ENCODE peak calls at places on chromosomes 3 and 15, in six cellular contexts. V is AG09309, B is astrocyte, Q is DND-41, X is endodermal cell, R is Caco-2. K is an unnamed sample.
A peak's percentile ranks its signal among the peaks of the same experiment; 100 is the strongest.

GRCh38 chr15:84669726-84670125 is 11.7 kb upstream of the NMB start:
- DNase-seq in V (peak; percentile 90), B (peak; percentile 53), Q (no peak), X (no peak), R (no peak), K (no peak)

GRCh38 chr3:119420196-119420595 is 43.2 kb downstream of the TMEM39A start:
- DNase-seq in V (no peak), B (no peak), Q (no peak), X (peak; percentile 64), R (peak; percentile 24), K (no peak)

GRCh38 chr3:33578325-33579180 is 138.3 kb upstream of the UBP1 start:
- DNase-seq in V (no peak), B (peak; percentile 14), Q (no peak), X (no peak), R (peak; percentile 63), K (peak; percentile 42)

GRCh38 chr3:117355566-117355965 is 646.0 kb downstream of the TUSC7 start:
- DNase-seq in V (no peak), B (no peak), Q (no peak), X (peak; percentile 72), R (peak; percentile 18), K (peak; percentile 28)

GRCh38 chr15:68252925-68253534 is 23.5 kb upstream of the CLN6 start:
- DNase-seq in V (peak; percentile 68), B (peak; percentile 69), Q (peak; percentile 50), X (peak; percentile 69), R (peak; percentile 63), K (peak; percentile 94)

GRCh38 chr3:108302570-108302969 is 6.2 kb downstream of the HHLA2 start:
- DNase-seq in V (no peak), B (no peak), Q (no peak), X (no peak), R (no peak), K (no peak)

GRCh38 chr3:9107738-9108137 is 141.7 kb downstream of the SRGAP3 start:
- DNase-seq in V (no peak), B (no peak), Q (no peak), X (no peak), R (no peak), K (no peak)

GRCh38 chr15:32096867-32097266 is 66.6 kb downstream of the CHRNA7 start:
- DNase-seq in V (no peak), B (no peak), Q (no peak), X (no peak), R (no peak), K (no peak)

GRCh38 chr3:45659661-45660566 is 29.3 kb upstream of the SACM1L start:
- DNase-seq in V (no peak), B (peak; percentile 72), Q (peak; percentile 47), X (peak; percentile 93), R (peak; percentile 72), K (peak; percentile 77)

GRCh38 chr3:81465510-81465909 is 295.9 kb downstream of the GBE1 start:
- DNase-seq in V (no peak), B (peak; percentile 48), Q (no peak), X (no peak), R (no peak), K (no peak)

GRCh38 chr3:197003461-197004385 is 25.9 kb downstream of the MELTF start:
- DNase-seq in V (no peak), B (no peak), Q (peak; percentile 30), X (peak; percentile 78), R (peak; percentile 56), K (no peak)
- H3K4me3 ChIP-seq in V (peak overlapping the region; percentile 44), B (peak overlapping the region; percentile 49), Q (peak overlapping the region; percentile 15), X (peak overlapping the region; percentile 71), R (peak overlapping the region; percentile 82), K (peak overlapping the region; percentile 60)

GRCh38 chr3:183592820-183593219 is 37.3 kb upstream of the KLHL6 start:
- DNase-seq in V (no peak), B (no peak), Q (no peak), X (no peak), R (no peak), K (no peak)
- H3K4me3 ChIP-seq in V (no peak overlapping the region), B (no peak overlapping the region), Q (no peak overlapping the region), X (no peak overlapping the region), R (no peak overlapping the region), K (no peak overlapping the region)

DNA sequence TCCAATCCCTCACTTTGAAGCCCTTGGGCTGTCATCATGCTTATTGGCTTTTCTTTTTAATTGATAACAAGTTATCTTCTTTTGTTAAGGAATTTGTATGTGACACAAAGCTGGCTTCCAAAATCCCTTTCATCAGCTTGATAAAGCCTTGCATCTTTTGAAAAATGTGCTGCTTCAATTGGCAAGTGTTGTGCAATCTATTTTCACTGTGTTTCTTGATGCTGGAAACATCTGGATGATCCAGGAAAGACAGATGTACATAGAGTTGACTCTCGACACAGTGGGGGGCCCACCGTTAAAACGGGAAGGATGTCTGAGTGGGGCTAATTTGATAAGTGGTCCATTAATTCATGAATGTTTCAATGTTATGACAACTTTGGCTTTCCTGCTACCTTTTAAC is 158.3 kb upstream of the WNT5A start:
- DNase-seq in V (no peak), B (no peak), Q (no peak), X (no peak), R (no peak), K (no peak)
- H3K4me3 ChIP-seq in V (no peak overlapping the region), B (no peak overlapping the region), Q (no peak overlapping the region), X (no peak overlapping the region), R (no peak overlapping the region), K (no peak overlapping the region)

DNA sequence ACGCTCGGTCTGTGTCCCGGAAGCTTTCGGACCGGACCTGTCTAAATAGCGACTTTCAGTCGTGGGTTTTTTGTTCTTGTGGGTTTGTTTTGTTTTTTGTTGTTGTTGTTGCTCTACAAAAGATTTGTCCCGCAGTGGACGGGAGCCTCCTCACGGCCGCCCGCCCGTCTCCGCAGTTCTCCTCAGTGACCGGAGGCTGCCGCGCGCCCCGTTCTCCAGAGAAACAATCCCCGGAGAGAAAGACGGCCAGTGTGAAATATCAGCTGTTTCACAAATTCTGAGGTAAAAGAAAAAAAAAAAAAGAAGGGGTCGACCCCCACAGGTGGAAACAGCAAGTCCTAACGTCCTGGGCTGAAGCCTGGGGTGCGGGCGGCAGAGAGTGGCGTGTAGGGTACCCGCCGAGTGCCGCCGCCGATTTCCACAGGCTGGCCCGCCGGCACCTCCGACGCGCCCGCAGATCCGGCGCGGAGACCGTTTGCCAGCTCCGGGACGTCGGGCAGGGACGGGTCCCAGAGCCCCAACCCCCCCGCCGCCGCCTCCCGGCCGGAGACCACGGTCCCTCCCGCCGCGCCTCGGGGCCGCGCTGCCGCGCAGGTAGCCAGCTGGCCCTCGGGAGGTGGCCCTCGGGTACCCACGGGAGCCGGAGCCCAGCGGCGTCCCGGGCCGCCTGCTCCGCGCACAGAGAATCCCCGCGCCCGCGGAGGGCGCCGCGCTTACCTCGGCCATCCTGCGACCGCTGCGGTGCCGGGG is 476 bp downstream of the BNC1 start:
- DNase-seq in V (no peak), B (no peak), Q (no peak), X (peak; percentile 70), R (no peak), K (peak; percentile 39)
- H3K4me3 ChIP-seq in V (peak overlapping the region; percentile 71), B (peak overlapping the region; percentile 80), Q (no peak overlapping the region), X (peak overlapping the region; percentile 76), R (no peak overlapping the region), K (peak overlapping the region; percentile 64)

GRCh38 chr3:134795776-134796312 is 784 bp downstream of the EPHB1 start:
- DNase-seq in V (peak; percentile 10), B (peak; percentile 33), Q (no peak), X (peak; percentile 86), R (no peak), K (peak; percentile 49)
- H3K4me3 ChIP-seq in V (peak overlapping the region; percentile 67), B (peak overlapping the region; percentile 72), Q (no peak overlapping the region), X (peak overlapping the region; percentile 81), R (peak overlapping the region; percentile 53), K (peak overlapping the region; percentile 59)

DNA sequence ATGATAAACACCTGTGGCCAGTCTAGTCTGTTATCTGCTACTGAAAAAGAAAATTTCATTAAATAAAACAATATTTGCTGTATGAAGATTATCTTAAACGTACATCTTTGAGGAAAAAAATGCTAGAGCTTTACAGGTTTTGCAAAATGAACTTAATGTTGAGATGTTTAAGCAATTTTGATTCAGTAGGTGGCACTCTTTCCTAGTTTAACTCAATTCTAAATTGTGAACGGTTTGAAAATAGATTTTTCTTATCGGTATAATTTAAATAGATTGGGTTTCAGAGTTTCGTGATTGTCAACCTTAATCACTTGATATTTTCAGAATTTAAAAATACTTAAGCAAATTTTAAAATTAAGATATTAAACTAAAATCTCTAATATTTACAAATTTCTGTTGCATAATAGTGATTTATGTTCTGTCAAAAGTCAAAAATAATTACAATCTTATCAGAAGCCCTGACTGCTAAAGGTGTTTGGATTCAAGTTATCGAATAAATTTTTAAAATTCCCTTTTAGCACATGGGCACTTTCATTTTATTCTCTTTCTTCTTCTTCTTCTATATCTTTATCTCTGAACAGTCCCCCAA is 7.0 kb upstream of the RNF111 start:
- DNase-seq in V (no peak), B (peak; percentile 3), Q (no peak), X (no peak), R (no peak), K (peak; percentile 69)
- H3K4me3 ChIP-seq in V (no peak overlapping the region), B (no peak overlapping the region), Q (no peak overlapping the region), X (no peak overlapping the region), R (no peak overlapping the region), K (no peak overlapping the region)